ENCODE peak calls at places on chromosome 16, in eight cellular contexts. One of them, this sample, is unnamed. For H3K27me3, the result is how much of the 10 kb centered on the place peaks cover.

GRCh38 chr16:85969591-85969990 is 70.6 kb downstream of the IRF8 start:
- DNase-seq in gastrocnemius medialis: no peak
- DNase-seq in sigmoid colon: no peak
- DNase-seq in heart left ventricle: no peak
- DNase-seq in IMR-90: peak
- DNase-seq in uterus: no peak
- DNase-seq in tibial nerve: no peak
- DNase-seq in adrenal gland: no peak
- DNase-seq in this sample: no peak

GRCh38 chr16:63018581-63019223 is 982.5 kb upstream of the CDH8 start:
- DNase-seq in sigmoid colon: no peak
- DNase-seq in uterus: no peak
- DNase-seq in IMR-90: no peak
- DNase-seq in heart left ventricle: no peak
- DNase-seq in gastrocnemius medialis: no peak
- DNase-seq in tibial nerve: no peak
- DNase-seq in adrenal gland: no peak
- DNase-seq in this sample: no peak

GRCh38 chr16:69932691-69933392 is 18.3 kb upstream of the CLEC18A start:
- DNase-seq in gastrocnemius medialis: no peak
- DNase-seq in heart left ventricle: no peak
- DNase-seq in IMR-90: no peak
- DNase-seq in adrenal gland: no peak
- DNase-seq in tibial nerve: no peak
- DNase-seq in sigmoid colon: no peak
- DNase-seq in uterus: no peak
- DNase-seq in this sample: no peak

GRCh38 chr16:85421338-85422123 is 191.6 kb upstream of the GSE1 start:
- DNase-seq in uterus: no peak
- DNase-seq in sigmoid colon: peak
- DNase-seq in IMR-90: no peak
- DNase-seq in tibial nerve: no peak
- DNase-seq in gastrocnemius medialis: no peak
- DNase-seq in heart left ventricle: peak
- DNase-seq in adrenal gland: no peak
- DNase-seq in this sample: no peak

GRCh38 chr16:86507173-86508027 is 2.9 kb upstream of the FOXF1 start:
- DNase-seq in gastrocnemius medialis: no peak
- DNase-seq in uterus: no peak
- DNase-seq in IMR-90: peak
- DNase-seq in sigmoid colon: peak
- DNase-seq in adrenal gland: no peak
- DNase-seq in heart left ventricle: no peak
- DNase-seq in tibial nerve: no peak
- DNase-seq in this sample: no peak

GRCh38 chr16:49453001-49453400 is 79.4 kb downstream of the C16orf78 start:
- DNase-seq in heart left ventricle: no peak
- DNase-seq in IMR-90: no peak
- DNase-seq in adrenal gland: no peak
- DNase-seq in gastrocnemius medialis: no peak
- DNase-seq in sigmoid colon: no peak
- DNase-seq in uterus: no peak
- DNase-seq in tibial nerve: no peak
- DNase-seq in this sample: no peak

GRCh38 chr16:9837481-9837880 is 344.7 kb downstream of the GRIN2A start:
- DNase-seq in tibial nerve: no peak
- DNase-seq in heart left ventricle: no peak
- DNase-seq in adrenal gland: no peak
- DNase-seq in sigmoid colon: no peak
- DNase-seq in uterus: no peak
- DNase-seq in gastrocnemius medialis: no peak
- DNase-seq in IMR-90: no peak
- DNase-seq in this sample: no peak

GRCh38 chr16:11234884-11235702 is 20.9 kb downstream of the SOCS1 start:
- DNase-seq in heart left ventricle: no peak
- DNase-seq in adrenal gland: no peak
- DNase-seq in IMR-90: peak
- DNase-seq in tibial nerve: no peak
- DNase-seq in gastrocnemius medialis: no peak
- DNase-seq in uterus: no peak
- DNase-seq in sigmoid colon: no peak
- DNase-seq in this sample: no peak

GRCh38 chr16:50671644-50672260 is 9.4 kb downstream of the SNX20 start:
- DNase-seq in tibial nerve: no peak
- DNase-seq in sigmoid colon: no peak
- DNase-seq in IMR-90: peak
- DNase-seq in gastrocnemius medialis: no peak
- DNase-seq in heart left ventricle: no peak
- DNase-seq in uterus: no peak
- DNase-seq in adrenal gland: no peak
- DNase-seq in this sample: no peak

GRCh38 chr16:66408181-66409048 is 18.7 kb upstream of the BEAN1 start:
- DNase-seq in IMR-90: peak
- DNase-seq in adrenal gland: no peak
- DNase-seq in heart left ventricle: peak
- DNase-seq in sigmoid colon: no peak
- DNase-seq in gastrocnemius medialis: no peak
- DNase-seq in uterus: no peak
- DNase-seq in tibial nerve: no peak
- DNase-seq in this sample: no peak

GRCh38 chr16:88976359-88977027 is 514 bp downstream of the CBFA2T3 start:
- DNase-seq in uterus: no peak
- DNase-seq in tibial nerve: no peak
- DNase-seq in IMR-90: no peak
- DNase-seq in heart left ventricle: no peak
- DNase-seq in sigmoid colon: no peak
- DNase-seq in adrenal gland: no peak
- DNase-seq in gastrocnemius medialis: no peak
- DNase-seq in this sample: no peak

GRCh38 chr16:46711106-46711769 is 21.8 kb downstream of the ORC6 start:
- DNase-seq in uterus: no peak
- DNase-seq in tibial nerve: no peak
- DNase-seq in sigmoid colon: no peak
- DNase-seq in IMR-90: no peak
- DNase-seq in heart left ventricle: peak
- DNase-seq in gastrocnemius medialis: peak
- DNase-seq in adrenal gland: peak
- DNase-seq in this sample: no peak

DNA sequence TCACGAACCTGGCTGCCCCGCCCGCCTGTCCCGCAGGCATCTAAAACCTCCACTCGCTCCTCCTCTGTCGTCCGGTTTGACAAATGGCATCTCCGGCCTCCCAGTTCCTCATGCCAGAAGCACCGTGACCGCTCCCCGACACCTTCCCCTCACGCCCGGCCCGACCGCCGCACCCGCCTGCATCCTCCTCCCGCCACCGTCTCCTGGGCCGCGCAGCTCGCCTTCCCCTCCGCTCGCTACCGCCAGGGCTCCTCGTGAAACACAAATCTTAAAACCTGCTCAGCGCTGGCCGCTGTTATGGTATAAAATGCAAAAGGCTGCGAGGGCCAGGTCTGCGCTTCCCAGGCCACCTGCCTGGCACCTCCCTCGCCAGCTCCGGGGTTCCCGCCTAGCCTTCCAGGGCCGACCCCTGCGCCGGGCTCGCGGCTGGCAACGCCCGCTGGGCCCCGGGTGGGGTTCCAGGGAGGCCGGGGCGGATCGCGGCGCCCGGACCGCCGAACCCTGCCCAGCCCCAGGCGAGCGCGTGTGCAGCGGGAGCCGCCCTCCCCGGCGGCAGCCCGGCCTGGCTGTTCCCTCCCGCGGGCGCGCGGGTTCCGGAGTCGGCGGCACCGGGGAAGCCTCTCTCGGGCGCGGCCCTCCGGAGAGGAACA is 488 bp downstream of the SPSB3 start:
- DNase-seq in IMR-90: peak
- DNase-seq in heart left ventricle: no peak
- DNase-seq in tibial nerve: no peak
- DNase-seq in sigmoid colon: no peak
- DNase-seq in uterus: peak
- DNase-seq in gastrocnemius medialis: no peak
- DNase-seq in adrenal gland: peak
- DNase-seq in this sample: no peak
- TF ChIP-seq POLR2A in IMR-90: no peak
- TF ChIP-seq POLR2A in heart left ventricle: no peak
- TF ChIP-seq POLR2A in tibial nerve: no peak
- TF ChIP-seq POLR2A in sigmoid colon: no peak
- TF ChIP-seq POLR2A in uterus: no peak
- TF ChIP-seq POLR2A in gastrocnemius medialis: no peak
- TF ChIP-seq POLR2A in adrenal gland: no peak
- TF ChIP-seq POLR2A in this sample: no peak

GRCh38 chr16:60902114-60902513 is 1134.1 kb downstream of the CDH8 start:
- DNase-seq in adrenal gland: no peak
- DNase-seq in gastrocnemius medialis: no peak
- DNase-seq in heart left ventricle: no peak
- DNase-seq in tibial nerve: no peak
- DNase-seq in sigmoid colon: no peak
- DNase-seq in IMR-90: no peak
- DNase-seq in uterus: no peak
- DNase-seq in this sample: no peak

GRCh38 chr16:60905806-60906205 is 1130.4 kb downstream of the CDH8 start:
- DNase-seq in uterus: no peak
- DNase-seq in gastrocnemius medialis: no peak
- DNase-seq in sigmoid colon: no peak
- DNase-seq in tibial nerve: no peak
- DNase-seq in heart left ventricle: no peak
- DNase-seq in adrenal gland: no peak
- DNase-seq in IMR-90: no peak
- DNase-seq in this sample: no peak

GRCh38 chr16:60907645-60908044 is 1128.6 kb downstream of the CDH8 start:
- DNase-seq in tibial nerve: no peak
- DNase-seq in gastrocnemius medialis: no peak
- DNase-seq in heart left ventricle: no peak
- DNase-seq in adrenal gland: no peak
- DNase-seq in IMR-90: no peak
- DNase-seq in sigmoid colon: no peak
- DNase-seq in uterus: no peak
- DNase-seq in this sample: no peak
- TF ChIP-seq CTCF in tibial nerve: no peak
- TF ChIP-seq CTCF in gastrocnemius medialis: no peak
- TF ChIP-seq CTCF in heart left ventricle: peak
- TF ChIP-seq CTCF in adrenal gland: no peak
- TF ChIP-seq CTCF in IMR-90: no peak
- TF ChIP-seq CTCF in sigmoid colon: no peak
- TF ChIP-seq CTCF in uterus: no peak
- TF ChIP-seq CTCF in this sample: no peak

GRCh38 chr16:55711959-55712876 is 56.4 kb downstream of the SLC6A2 start:
- DNase-seq in sigmoid colon: peak
- DNase-seq in heart left ventricle: peak
- DNase-seq in gastrocnemius medialis: no peak
- DNase-seq in uterus: peak
- DNase-seq in tibial nerve: peak
- DNase-seq in IMR-90: peak
- DNase-seq in adrenal gland: peak
- DNase-seq in this sample: peak

GRCh38 chr16:55713103-55713502 is 57.3 kb downstream of the SLC6A2 start:
- DNase-seq in sigmoid colon: no peak
- DNase-seq in adrenal gland: no peak
- DNase-seq in gastrocnemius medialis: no peak
- DNase-seq in IMR-90: no peak
- DNase-seq in uterus: no peak
- DNase-seq in heart left ventricle: no peak
- DNase-seq in tibial nerve: no peak
- DNase-seq in this sample: no peak

DNA sequence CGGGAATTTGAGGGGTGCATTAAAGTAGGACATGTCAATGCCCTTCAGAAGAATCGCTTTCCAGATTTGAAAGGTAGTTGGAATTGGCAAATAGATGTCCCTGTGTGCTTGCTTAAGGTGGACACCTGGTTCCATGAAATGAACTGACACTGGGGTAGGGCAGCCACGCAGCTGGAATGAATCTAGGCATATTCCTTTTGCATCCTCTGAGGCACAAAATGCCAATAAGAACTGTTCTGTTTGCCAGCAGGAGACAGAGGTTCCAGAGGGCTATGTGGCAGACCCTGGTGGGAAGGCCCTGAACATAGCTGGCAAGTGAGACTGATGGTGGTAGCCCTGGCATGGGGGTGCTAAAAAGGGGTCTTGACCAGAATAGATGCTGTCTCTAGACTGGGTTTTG is 61.5 kb downstream of the SLC6A2 start:
- DNase-seq in tibial nerve: no peak
- DNase-seq in sigmoid colon: no peak
- DNase-seq in IMR-90: no peak
- DNase-seq in adrenal gland: no peak
- DNase-seq in gastrocnemius medialis: no peak
- DNase-seq in heart left ventricle: no peak
- DNase-seq in uterus: no peak
- DNase-seq in this sample: no peak
- H3K27me3 ChIP-seq in tibial nerve: under half
- H3K27me3 ChIP-seq in sigmoid colon: under half
- H3K27me3 ChIP-seq in IMR-90: under half
- H3K27me3 ChIP-seq in adrenal gland: under half
- H3K27me3 ChIP-seq in gastrocnemius medialis: under half
- H3K27me3 ChIP-seq in heart left ventricle: under half
- H3K27me3 ChIP-seq in uterus: under half
- H3K27me3 ChIP-seq in this sample: under half

GRCh38 chr16:1531638-1531910 is 1.9 kb upstream of the TMEM204 start:
- DNase-seq in tibial nerve: no peak
- DNase-seq in adrenal gland: no peak
- DNase-seq in sigmoid colon: no peak
- DNase-seq in heart left ventricle: no peak
- DNase-seq in uterus: no peak
- DNase-seq in gastrocnemius medialis: no peak
- DNase-seq in IMR-90: no peak
- DNase-seq in this sample: no peak

GRCh38 chr16:1534021-1535020 is 855 bp downstream of the TMEM204 start:
- DNase-seq in tibial nerve: no peak
- DNase-seq in heart left ventricle: no peak
- DNase-seq in adrenal gland: no peak
- DNase-seq in IMR-90: peak
- DNase-seq in sigmoid colon: no peak
- DNase-seq in uterus: peak
- DNase-seq in gastrocnemius medialis: no peak
- DNase-seq in this sample: peak

GRCh38 chr16:1532771-1533170 is 695 bp upstream of the TMEM204 start:
- DNase-seq in adrenal gland: no peak
- DNase-seq in sigmoid colon: no peak
- DNase-seq in heart left ventricle: no peak
- DNase-seq in gastrocnemius medialis: no peak
- DNase-seq in uterus: no peak
- DNase-seq in tibial nerve: no peak
- DNase-seq in IMR-90: no peak
- DNase-seq in this sample: no peak

GRCh38 chr16:1532081-1532760 is 1.2 kb upstream of the TMEM204 start:
- DNase-seq in uterus: peak
- DNase-seq in tibial nerve: peak
- DNase-seq in adrenal gland: no peak
- DNase-seq in IMR-90: no peak
- DNase-seq in sigmoid colon: peak
- DNase-seq in heart left ventricle: peak
- DNase-seq in gastrocnemius medialis: peak
- DNase-seq in this sample: peak

DNA sequence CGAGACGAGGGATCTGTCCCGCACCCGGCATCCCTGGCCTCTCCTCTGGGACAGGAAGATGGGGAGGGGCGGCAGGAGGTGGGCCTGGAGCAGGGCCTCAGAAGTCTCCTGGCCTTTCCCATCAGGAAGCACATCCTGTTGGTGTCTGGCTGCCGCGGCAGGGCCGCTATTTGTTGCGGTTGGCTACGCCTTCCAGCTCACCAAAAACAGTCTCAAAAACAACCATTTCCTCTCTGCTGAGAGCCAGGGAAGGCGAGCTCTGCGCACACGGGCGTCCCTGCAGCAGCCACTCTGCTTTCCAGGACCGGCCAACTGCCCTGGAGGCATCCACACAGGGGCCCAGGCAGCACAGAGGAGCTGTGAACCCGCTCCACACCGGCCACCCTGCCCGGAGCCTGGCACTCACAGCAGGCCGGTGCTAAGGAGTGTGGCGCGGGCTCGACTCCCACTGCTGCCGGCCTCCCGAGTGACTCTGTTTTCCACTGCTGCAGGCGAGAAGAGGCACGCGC is at the start of gene TMEM204:
- DNase-seq in gastrocnemius medialis: peak
- DNase-seq in heart left ventricle: peak
- DNase-seq in IMR-90: peak
- DNase-seq in adrenal gland: peak
- DNase-seq in tibial nerve: peak
- DNase-seq in sigmoid colon: peak
- DNase-seq in uterus: peak
- DNase-seq in this sample: peak
- TF ChIP-seq POLR2A in gastrocnemius medialis: peak
- TF ChIP-seq POLR2A in heart left ventricle: peak
- TF ChIP-seq POLR2A in IMR-90: peak
- TF ChIP-seq POLR2A in adrenal gland: peak
- TF ChIP-seq POLR2A in tibial nerve: peak
- TF ChIP-seq POLR2A in sigmoid colon: peak
- TF ChIP-seq POLR2A in uterus: peak
- TF ChIP-seq POLR2A in this sample: no peak